ENCODE peak calls at places on chromosome 18, in nine cellular contexts. One of them, this sample, is unnamed.

GRCh38 chr18:13658444-13659204 is 67.7 kb downstream of the FAM210A start:
- DNase-seq in cardiac fibroblast: no peak
- DNase-seq in right cardiac atrium: no peak
- DNase-seq in nephron progenitor cell: no peak
- DNase-seq in T-helper 17 cell: no peak
- DNase-seq in NCI-H774: no peak
- DNase-seq in pons: no peak
- DNase-seq in Caki2: no peak
- DNase-seq in NCI-H1105: no peak
- DNase-seq in this sample: no peak

GRCh38 chr18:74550886-74551285 is 16.6 kb downstream of the CNDP1 start:
- DNase-seq in cardiac fibroblast: no peak
- DNase-seq in right cardiac atrium: no peak
- DNase-seq in nephron progenitor cell: no peak
- DNase-seq in T-helper 17 cell: no peak
- DNase-seq in NCI-H774: no peak
- DNase-seq in pons: no peak
- DNase-seq in Caki2: no peak
- DNase-seq in NCI-H1105: no peak
- DNase-seq in this sample: no peak

GRCh38 chr18:72672364-72673151 is 128.4 kb upstream of the CBLN2 start:
- DNase-seq in cardiac fibroblast: peak
- DNase-seq in right cardiac atrium: no peak
- DNase-seq in nephron progenitor cell: peak
- DNase-seq in T-helper 17 cell: no peak
- DNase-seq in NCI-H774: peak
- DNase-seq in pons: peak
- DNase-seq in Caki2: peak
- DNase-seq in NCI-H1105: peak
- DNase-seq in this sample: peak

GRCh38 chr18:3062798-3063563 is 50.0 kb upstream of the LPIN2 start:
- DNase-seq in cardiac fibroblast: peak
- DNase-seq in right cardiac atrium: peak
- DNase-seq in nephron progenitor cell: peak
- DNase-seq in T-helper 17 cell: peak
- DNase-seq in NCI-H774: peak
- DNase-seq in pons: peak
- DNase-seq in Caki2: peak
- DNase-seq in NCI-H1105: no peak
- DNase-seq in this sample: peak

GRCh38 chr18:59961086-59961485 is 61.3 kb downstream of the PMAIP1 start:
- DNase-seq in cardiac fibroblast: no peak
- DNase-seq in right cardiac atrium: no peak
- DNase-seq in nephron progenitor cell: no peak
- DNase-seq in T-helper 17 cell: no peak
- DNase-seq in NCI-H774: peak
- DNase-seq in pons: no peak
- DNase-seq in Caki2: no peak
- DNase-seq in NCI-H1105: no peak
- DNase-seq in this sample: no peak

GRCh38 chr18:63063171-63063570 is 256.4 kb downstream of the BCL2 start:
- DNase-seq in cardiac fibroblast: no peak
- DNase-seq in right cardiac atrium: no peak
- DNase-seq in nephron progenitor cell: no peak
- DNase-seq in T-helper 17 cell: no peak
- DNase-seq in NCI-H774: no peak
- DNase-seq in pons: no peak
- DNase-seq in Caki2: no peak
- DNase-seq in NCI-H1105: no peak
- DNase-seq in this sample: no peak

GRCh38 chr18:43367895-43368294 is 90.6 kb upstream of the SYT4 start:
- DNase-seq in cardiac fibroblast: no peak
- DNase-seq in right cardiac atrium: no peak
- DNase-seq in nephron progenitor cell: no peak
- DNase-seq in T-helper 17 cell: no peak
- DNase-seq in NCI-H774: no peak
- DNase-seq in pons: no peak
- DNase-seq in Caki2: no peak
- DNase-seq in NCI-H1105: no peak
- DNase-seq in this sample: no peak

GRCh38 chr18:9140984-9141383 is 4.4 kb downstream of the ANKRD12 start:
- DNase-seq in cardiac fibroblast: no peak
- DNase-seq in right cardiac atrium: no peak
- DNase-seq in nephron progenitor cell: no peak
- DNase-seq in T-helper 17 cell: no peak
- DNase-seq in NCI-H774: no peak
- DNase-seq in pons: no peak
- DNase-seq in Caki2: no peak
- DNase-seq in NCI-H1105: no peak
- DNase-seq in this sample: no peak

GRCh38 chr18:50313031-50313607 is 25.6 kb upstream of the CXXC1 start:
- DNase-seq in cardiac fibroblast: no peak
- DNase-seq in right cardiac atrium: no peak
- DNase-seq in nephron progenitor cell: no peak
- DNase-seq in T-helper 17 cell: no peak
- DNase-seq in NCI-H774: no peak
- DNase-seq in pons: no peak
- DNase-seq in Caki2: no peak
- DNase-seq in NCI-H1105: no peak
- DNase-seq in this sample: no peak